ENCODE peak calls at places on chromosomes 3 and 15, in ten cellular contexts. F, O, S, E, T, Z, K, R, D and B are unnamed samples.

GRCh38 chr3:195219351-195220045 is 51.5 kb downstream of the XXYLT1 start:
- DNase-seq in K (no peak), D (no peak), F (no peak), O (no peak), S (no peak), R (no peak), Z (no peak), T (no peak), E (no peak), B (no peak)

GRCh38 chr3:44289882-44290462 is 48.3 kb downstream of the TOPAZ1 start:
- DNase-seq in S (no peak), K (no peak), O (no peak), R (no peak), T (peak), Z (no peak), E (no peak), F (no peak), D (no peak), B (no peak)

GRCh38 chr3:105800320-105800719 is 68.5 kb downstream of the CBLB start:
- DNase-seq in Z (no peak), F (no peak), E (no peak), D (no peak), K (no peak), R (no peak), O (no peak), T (no peak), S (no peak), B (no peak)

GRCh38 chr3:127831723-127832172 is 9.4 kb upstream of the MGLL start:
- DNase-seq in T (peak), K (no peak), S (no peak), E (peak), D (no peak), R (no peak), O (no peak), Z (peak), F (peak), B (peak)

GRCh38 chr3:4976109-4976508 is 3.1 kb upstream of the BHLHE40 start:
- DNase-seq in R (no peak), E (no peak), K (no peak), D (no peak), T (peak), O (peak), Z (peak), S (no peak), F (peak), B (peak)

GRCh38 chr3:18725668-18726407 is 300.7 kb upstream of the SATB1 start:
- DNase-seq in S (peak), O (no peak), K (no peak), E (no peak), T (no peak), D (peak), F (no peak), Z (no peak), R (peak), B (no peak)

GRCh38 chr3:186869253-186870235 is 27.0 kb downstream of the ADIPOQ start:
- DNase-seq in R (no peak), Z (no peak), K (no peak), D (no peak), E (peak), O (no peak), S (no peak), T (peak), F (no peak), B (no peak)

GRCh38 chr3:190323241-190323617 is 983 bp upstream of the CLDN1 start:
- DNase-seq in R (no peak), Z (no peak), F (no peak), O (no peak), E (no peak), S (no peak), T (no peak), K (no peak), D (no peak), B (no peak)

GRCh38 chr15:48250640-48251076 is 44.6 kb downstream of the SLC12A1 start:
- DNase-seq in O (peak), E (peak), F (peak), T (peak), D (no peak), Z (peak), S (no peak), R (no peak), K (no peak), B (peak)

GRCh38 chr15:49063402-49064280 is 17.4 kb upstream of the SECISBP2L start:
- DNase-seq in Z (no peak), K (no peak), E (no peak), R (no peak), O (no peak), D (no peak), F (peak), T (no peak), S (no peak), B (no peak)

GRCh38 chr3:21310176-21310575 is 440.8 kb downstream of the ZNF385D start:
- DNase-seq in O (no peak), F (no peak), S (no peak), T (no peak), K (no peak), Z (no peak), R (no peak), E (no peak), D (no peak), B (no peak)

GRCh38 chr15:50049871-50050270 is 69.2 kb downstream of the ATP8B4 start:
- DNase-seq in E (no peak), K (no peak), S (no peak), T (peak), D (no peak), R (no peak), O (no peak), F (no peak), Z (no peak), B (no peak)

GRCh38 chr3:195238626-195239118 is 32.3 kb downstream of the XXYLT1 start:
- DNase-seq in Z (no peak), R (no peak), K (no peak), D (no peak), T (no peak), S (no peak), F (peak), O (no peak), E (peak), B (no peak)

GRCh38 chr3:141150931-141151330 is 80.7 kb upstream of the PXYLP1 start:
- DNase-seq in S (no peak), Z (no peak), F (no peak), T (no peak), E (no peak), K (no peak), R (no peak), O (no peak), D (no peak), B (no peak)